ENCODE peak calls at places on chromosomes 11 and 22, in ten cellular contexts. V, F, K, R, H, L, C, Q, I and J are unnamed samples.

GRCh38 chr22:38951734-38952133 is 5.7 kb upstream of the APOBEC3A start:
- DNase-seq in H (no peak), Q (no peak), C (no peak), L (no peak), K (peak), F (no peak), R (no peak), V (no peak), I (no peak), J (no peak)

GRCh38 chr11:28887681-28888080 is 779.5 kb downstream of the METTL15 start:
- DNase-seq in C (no peak), R (peak), Q (no peak), L (no peak), K (no peak), H (no peak), F (no peak), I (no peak), V (no peak), J (no peak)

GRCh38 chr11:60947666-60948065 is 4.3 kb downstream of the SLC15A3 start:
- DNase-seq in K (peak), H (no peak), C (no peak), R (no peak), L (no peak), Q (no peak), I (no peak), F (no peak), V (no peak), J (no peak)

GRCh38 chr11:10414659-10415058 is 40.4 kb upstream of the AMPD3 start:
- DNase-seq in L (no peak), I (peak), Q (no peak), C (no peak), H (no peak), K (peak), F (no peak), V (peak), R (peak), J (no peak)

GRCh38 chr11:7444582-7444981 is 40.7 kb upstream of the OLFML1 start:
- DNase-seq in H (no peak), C (no peak), R (no peak), Q (no peak), F (no peak), K (no peak), I (no peak), V (no peak), L (no peak), J (peak)

GRCh38 chr11:125376117-125376516 is 119.9 kb downstream of the FEZ1 start:
- DNase-seq in K (peak), I (peak), V (no peak), H (no peak), L (no peak), Q (peak), C (no peak), F (no peak), R (peak), J (no peak)

GRCh38 chr11:58165504-58166106 is 23.3 kb upstream of the OR9Q2 start:
- DNase-seq in C (no peak), Q (no peak), H (no peak), I (no peak), F (no peak), V (no peak), R (no peak), K (no peak), L (no peak), J (no peak)

GRCh38 chr11:118241191-118242098 is 10.7 kb downstream of the MPZL3 start:
- DNase-seq in F (no peak), V (no peak), K (no peak), R (peak), L (peak), C (no peak), Q (no peak), H (peak), I (peak), J (no peak)

GRCh38 chr11:132499661-132500060 is 1032.6 kb downstream of the OPCML start:
- DNase-seq in R (no peak), F (no peak), I (no peak), H (no peak), K (no peak), C (no peak), Q (no peak), L (no peak), V (no peak), J (no peak)

GRCh38 chr11:43998308-43998707 is 49.5 kb upstream of the ACCSL start:
- DNase-seq in R (no peak), H (no peak), L (no peak), K (no peak), Q (no peak), I (no peak), V (no peak), C (no peak), F (no peak), J (no peak)

GRCh38 chr22:19749876-19750275 is 10.7 kb upstream of the TBX1 start:
- DNase-seq in H (no peak), Q (no peak), R (no peak), K (no peak), L (no peak), C (no peak), F (no peak), I (no peak), V (no peak), J (no peak)

GRCh38 chr22:41369089-41369745 is 12.5 kb upstream of the TEF start:
- DNase-seq in Q (no peak), C (no peak), H (no peak), K (no peak), V (peak), L (no peak), I (no peak), F (no peak), R (no peak), J (no peak)

GRCh38 chr11:1051356-1052132 is 15.0 kb upstream of the MUC6 start:
- DNase-seq in R (no peak), Q (no peak), V (peak), H (no peak), L (no peak), C (no peak), K (peak), I (no peak), F (no peak), J (no peak)

GRCh38 chr11:9263840-9264380 is 1.2 kb downstream of the DENND5A start:
- DNase-seq in L (peak), C (no peak), Q (no peak), K (no peak), H (no peak), V (no peak), R (peak), I (peak), F (peak), J (no peak)

GRCh38 chr11:114447892-114448291 is 8.6 kb downstream of the REXO2 start:
- DNase-seq in V (no peak), C (no peak), H (no peak), R (peak), Q (no peak), I (no peak), L (no peak), K (no peak), F (no peak), J (no peak)

GRCh38 chr11:111700186-111700585 is 66.0 kb downstream of the PPP2R1B start:
- DNase-seq in V (no peak), F (no peak), Q (no peak), L (no peak), H (no peak), R (no peak), K (no peak), C (no peak), I (no peak), J (no peak)

GRCh38 chr11:63177872-63178271 is 33.9 kb upstream of the SLC22A24 start:
- DNase-seq in K (no peak), I (no peak), F (no peak), H (no peak), L (no peak), C (no peak), Q (no peak), V (no peak), R (no peak), J (no peak)

GRCh38 chr22:45497746-45498145 is 4.9 kb upstream of the FBLN1 start:
- DNase-seq in F (no peak), L (no peak), Q (no peak), V (peak), C (no peak), K (peak), R (no peak), H (no peak), I (no peak), J (no peak)

GRCh38 chr22:49390954-49391353 is 436.7 kb downstream of the BRD1 start:
- DNase-seq in C (no peak), R (no peak), Q (no peak), H (no peak), K (no peak), L (no peak), I (no peak), F (no peak), V (no peak), J (no peak)

GRCh38 chr22:49953027-49953679 is 7.4 kb upstream of the PIM3 start:
- DNase-seq in L (no peak), Q (no peak), C (no peak), K (no peak), R (no peak), I (no peak), F (no peak), V (peak), H (no peak), J (no peak)

GRCh38 chr22:46417769-46418168 is 82.3 kb downstream of the TRMU start:
- DNase-seq in Q (no peak), C (no peak), L (no peak), H (no peak), I (no peak), V (peak), R (no peak), K (no peak), F (no peak), J (no peak)

GRCh38 chr11:79466411-79466810 is 25.6 kb upstream of the TENM4 start:
- DNase-seq in V (no peak), K (no peak), R (peak), Q (no peak), L (no peak), C (no peak), I (no peak), H (no peak), F (no peak), J (no peak)

GRCh38 chr22:24985824-24986214 is 33.3 kb downstream of the KIAA1671 start:
- DNase-seq in R (peak), I (no peak), Q (peak), F (no peak), L (no peak), H (no peak), K (peak), V (no peak), C (no peak), J (no peak)

GRCh38 chr22:43634316-43634715 is 177.8 kb downstream of the EFCAB6 start:
- DNase-seq in F (no peak), L (no peak), C (no peak), I (no peak), V (no peak), Q (no peak), K (no peak), H (no peak), R (no peak), J (no peak)

GRCh38 chr22:31683181-31684105 is 21.4 kb upstream of the PISD start:
- DNase-seq in F (no peak), C (no peak), K (no peak), Q (no peak), I (no peak), H (no peak), V (peak), L (no peak), R (peak), J (no peak)

GRCh38 chr11:86639172-86639571 is 33.2 kb downstream of the ME3 start:
- DNase-seq in V (no peak), F (no peak), K (no peak), L (no peak), C (no peak), R (no peak), H (no peak), I (no peak), Q (no peak), J (no peak)

GRCh38 chr11:83330303-83330702 is 44.1 kb upstream of the CCDC90B start:
- DNase-seq in H (no peak), V (no peak), R (no peak), L (no peak), F (no peak), Q (no peak), I (no peak), K (no peak), C (no peak), J (no peak)

GRCh38 chr22:38828616-38829205 is 15.1 kb downstream of the NPTXR start:
- DNase-seq in V (no peak), H (no peak), R (no peak), I (no peak), Q (no peak), L (no peak), C (no peak), K (peak), F (no peak), J (no peak)

GRCh38 chr11:66116576-66117361 is 46.7 kb downstream of the PACS1 start:
- DNase-seq in C (no peak), L (no peak), I (peak), K (no peak), Q (no peak), R (no peak), V (no peak), H (no peak), F (no peak), J (no peak)

GRCh38 chr11:74257934-74258553 is 53.4 kb downstream of the P4HA3 start:
- DNase-seq in K (peak), R (peak), L (no peak), F (no peak), Q (peak), C (no peak), I (no peak), V (no peak), H (peak), J (no peak)

GRCh38 chr22:32700186-32700882 is 101.2 kb upstream of the TIMP3 start:
- DNase-seq in K (no peak), C (no peak), L (no peak), I (no peak), Q (no peak), F (no peak), V (no peak), R (peak), H (no peak), J (peak)

GRCh38 chr22:25199726-25200520 is at the start of gene CRYBB3:
- DNase-seq in R (no peak), F (no peak), K (no peak), C (no peak), Q (no peak), V (no peak), H (no peak), I (no peak), L (no peak), J (peak)

GRCh38 chr22:25797891-25798290 is 55.9 kb downstream of the MYO18B start:
- DNase-seq in C (no peak), H (no peak), Q (no peak), R (no peak), F (no peak), V (no peak), K (no peak), I (no peak), L (no peak), J (no peak)

GRCh38 chr22:49302530-49302929 is 525.1 kb downstream of the BRD1 start:
- DNase-seq in C (no peak), R (no peak), K (no peak), V (no peak), L (no peak), Q (no peak), F (no peak), I (no peak), H (no peak), J (no peak)

DNA sequence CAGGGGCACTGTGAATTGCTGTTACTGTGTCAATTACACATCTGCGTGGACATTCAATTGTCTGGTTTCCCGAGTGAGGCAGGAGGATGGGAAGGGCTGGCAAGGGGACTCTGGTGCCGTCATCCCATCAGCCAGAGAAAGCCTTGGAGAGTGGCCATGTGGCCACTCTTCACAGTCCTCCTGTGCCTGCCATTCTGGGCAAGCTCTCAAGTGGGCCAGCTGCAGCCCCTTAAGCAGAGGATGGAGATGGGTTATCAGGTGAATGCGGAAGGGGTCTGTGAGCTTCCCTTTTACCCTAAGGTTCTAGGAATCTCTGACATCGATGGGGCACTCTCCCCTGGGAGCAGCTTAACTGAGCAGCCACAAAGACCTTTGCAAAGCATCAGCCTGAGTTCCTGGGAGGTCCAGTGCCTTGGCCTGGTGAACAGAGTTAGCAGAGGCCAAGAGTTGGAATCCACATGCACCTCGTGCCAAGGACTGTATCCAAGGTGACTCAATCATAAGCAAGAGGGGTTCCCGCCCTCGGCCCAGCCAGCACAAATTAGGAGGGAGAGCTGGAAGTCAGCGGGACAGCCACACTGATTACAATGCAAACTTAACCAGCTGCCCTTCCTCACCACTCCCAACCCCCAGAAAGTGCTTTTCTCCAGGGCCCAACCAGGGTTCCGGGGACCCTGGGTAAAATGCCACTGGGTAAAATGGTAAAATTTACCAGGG is 193.7 kb downstream of the BUD13 start:
- DNase-seq in Q (no peak), V (peak), H (no peak), F (no peak), R (peak), I (no peak), K (no peak), L (no peak), C (no peak), J (peak)
- H3K4me3 ChIP-seq in Q (no peak), V (no peak), H (no peak), F (no peak), R (no peak), I (no peak), K (no peak), L (no peak), C (no peak), J (peak)

GRCh38 chr11:64290894-64291745 is at the start of gene KCNK4:
- DNase-seq in I (no peak), C (no peak), K (no peak), V (peak), F (no peak), Q (no peak), R (no peak), H (no peak), L (no peak), J (peak)
- H3K4me3 ChIP-seq in I (no peak), C (peak), K (no peak), V (no peak), F (no peak), Q (peak), R (peak), H (peak), L (no peak), J (peak)

GRCh38 chr11:48025293-48025982 is 45.1 kb downstream of the PTPRJ start:
- DNase-seq in F (no peak), C (no peak), H (no peak), R (no peak), V (no peak), Q (no peak), I (no peak), K (no peak), L (no peak), J (peak)

GRCh38 chr11:48028909-48029685 is 48.7 kb downstream of the PTPRJ start:
- DNase-seq in H (no peak), L (no peak), I (no peak), R (peak), C (no peak), V (no peak), K (no peak), F (peak), Q (no peak), J (no peak)

GRCh38 chr11:48024635-48025071 is 44.3 kb downstream of the PTPRJ start:
- DNase-seq in F (no peak), Q (no peak), I (no peak), R (no peak), C (no peak), K (no peak), H (no peak), L (no peak), V (no peak), J (no peak)

GRCh38 chr11:48022445-48022844 is 42.1 kb downstream of the PTPRJ start:
- DNase-seq in H (no peak), F (no peak), I (no peak), Q (no peak), R (no peak), K (no peak), C (no peak), L (no peak), V (no peak), J (no peak)

DNA sequence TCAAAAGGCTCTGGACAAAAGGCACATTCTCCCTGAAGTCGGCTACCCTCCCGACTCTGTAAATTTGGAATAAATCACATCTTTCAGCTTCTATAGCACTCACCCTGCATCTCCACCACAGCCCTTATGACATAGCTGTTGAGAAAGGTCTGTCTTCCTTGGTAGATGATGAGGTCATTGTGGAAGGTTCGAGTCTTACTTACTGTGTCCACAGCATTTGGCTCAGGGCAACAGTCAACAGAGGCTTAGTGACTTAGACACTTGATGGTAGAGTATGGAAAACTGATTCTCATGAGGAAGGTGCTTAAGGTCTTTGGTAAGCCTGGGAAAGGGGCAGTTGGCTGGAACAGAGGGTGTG is 45.6 kb downstream of the PTPRJ start:
- DNase-seq in R (peak), K (no peak), H (no peak), L (no peak), Q (no peak), F (no peak), I (no peak), C (no peak), V (no peak), J (no peak)
- H3K4me3 ChIP-seq in R (no peak), K (no peak), H (no peak), L (no peak), Q (no peak), F (no peak), I (no peak), C (no peak), V (no peak), J (no peak)

GRCh38 chr11:69297225-69297925 is 3.4 kb downstream of the MYEOV start:
- DNase-seq in K (peak), C (peak), Q (peak), F (peak), I (peak), L (peak), R (peak), H (peak), V (peak), J (peak)

GRCh38 chr11:69298778-69299461 is 5.0 kb downstream of the MYEOV start:
- DNase-seq in C (no peak), V (peak), I (no peak), F (no peak), L (no peak), Q (no peak), H (no peak), K (no peak), R (peak), J (no peak)

GRCh38 chr11:69299572-69299971 is 5.6 kb downstream of the MYEOV start:
- DNase-seq in H (no peak), L (no peak), Q (no peak), K (no peak), V (peak), R (no peak), C (no peak), F (no peak), I (no peak), J (no peak)

GRCh38 chr11:69296890-69297224 is 2.9 kb downstream of the MYEOV start:
- DNase-seq in V (no peak), I (no peak), F (no peak), R (no peak), K (peak), Q (no peak), C (no peak), L (no peak), H (no peak), J (no peak)

GRCh38 chr11:69297926-69298777 is 4.2 kb downstream of the MYEOV start:
- DNase-seq in F (peak), R (peak), L (no peak), I (peak), K (peak), C (peak), H (peak), V (peak), Q (peak), J (no peak)
- H3K4me3 ChIP-seq in F (peak), R (peak), L (peak), I (peak), K (no peak), C (no peak), H (no peak), V (peak), Q (peak), J (no peak)

GRCh38 chr22:36065462-36065774 is 36.8 kb upstream of the RBFOX2 start:
- DNase-seq in R (no peak), C (no peak), I (no peak), H (no peak), F (no peak), L (no peak), V (no peak), Q (no peak), K (no peak), J (no peak)
- H3K4me3 ChIP-seq in R (peak), C (peak), I (peak), H (no peak), F (peak), L (peak), V (peak), Q (peak), K (no peak), J (peak)